ENCODE peak calls at places on chromosomes 4 and X, in seven cellular contexts. K is GM13977, G is GM10248, W is lower leg skin, Q is NB4, J is testis, N is ovary. X is an unnamed sample.

GRCh38 chr4:110344165-110344564 is 131.8 kb upstream of the ENPEP start:
- DNase-seq in K (peak), G (no peak), W (no peak), Q (peak), J (no peak), N (no peak), X (no peak)

GRCh38 chr4:95644417-95644816 is 95.6 kb upstream of the UNC5C start:
- DNase-seq in K (no peak), G (no peak), W (no peak), Q (no peak), J (no peak), N (no peak), X (no peak)

GRCh38 chr4:16788893-16789292 is 109.6 kb downstream of the LDB2 start:
- DNase-seq in K (no peak), G (no peak), W (no peak), Q (no peak), J (no peak), N (no peak), X (no peak)

GRCh38 chr4:47972181-47972580 is 44.3 kb downstream of the CNGA1 start:
- DNase-seq in K (peak), G (peak), W (no peak), Q (no peak), J (no peak), N (no peak), X (no peak)

GRCh38 chr4:182975806-182976205 is 58.6 kb upstream of the DCTD start:
- DNase-seq in K (peak), G (no peak), W (no peak), Q (peak), J (no peak), N (no peak), X (no peak)

GRCh38 chr4:105709081-105709450 is 482 bp downstream of the GSTCD start:
- DNase-seq in K (peak), G (no peak), W (no peak), Q (peak), J (peak), N (no peak), X (no peak)

GRCh38 chr4:22356996-22357596 is 158.8 kb downstream of the ADGRA3 start:
- DNase-seq in K (peak), G (peak), W (no peak), Q (peak), J (no peak), N (no peak), X (no peak)

GRCh38 chr4:145531193-145531592 is 49.5 kb downstream of the SMAD1 start:
- DNase-seq in K (no peak), G (no peak), W (no peak), Q (no peak), J (no peak), N (no peak), X (no peak)

GRCh38 chr4:9762823-9763475 is 18.5 kb upstream of the DRD5 start:
- DNase-seq in K (peak), G (peak), W (peak), Q (peak), J (peak), N (peak), X (peak)

GRCh38 chr4:114132830-114133229 is 153.4 kb upstream of the ARSJ start:
- DNase-seq in K (no peak), G (no peak), W (no peak), Q (peak), J (no peak), N (no peak), X (no peak)

GRCh38 chr4:11259837-11260236 is 168.9 kb downstream of the HS3ST1 start:
- DNase-seq in K (no peak), G (no peak), W (no peak), Q (no peak), J (no peak), N (no peak), X (no peak)

GRCh38 chr4:163107754-163108153 is 58.9 kb downstream of the NAF1 start:
- DNase-seq in K (peak), G (no peak), W (no peak), Q (peak), J (no peak), N (no peak), X (no peak)

GRCh38 chr4:3722446-3723231 is 43.5 kb upstream of the ADRA2C start:
- DNase-seq in K (no peak), G (no peak), W (no peak), Q (no peak), J (no peak), N (no peak), X (no peak)

GRCh38 chr4:98210293-98210692 is 50.9 kb upstream of the RAP1GDS1 start:
- DNase-seq in K (no peak), G (no peak), W (no peak), Q (no peak), J (no peak), N (no peak), X (no peak)

GRCh38 chr4:118086334-118086733 is 52.0 kb downstream of the NDST3 start:
- DNase-seq in K (no peak), G (no peak), W (no peak), Q (peak), J (no peak), N (no peak), X (no peak)

GRCh38 chr4:41103657-41104056 is 110.7 kb downstream of the APBB2 start:
- DNase-seq in K (no peak), G (no peak), W (no peak), Q (no peak), J (peak), N (no peak), X (no peak)

GRCh38 chrX:14095702-14096101 is 66.0 kb upstream of the GEMIN8 start:
- DNase-seq in K (peak), G (peak), W (peak), Q (peak), J (peak), N (peak), X (peak)

GRCh38 chr4:128810331-128810870 is 901 bp downstream of the JADE1 start:
- DNase-seq in K (peak), G (peak), W (peak), Q (peak), J (peak), N (peak), X (no peak)

GRCh38 chr4:40323866-40324265 is 11.3 kb upstream of the CHRNA9 start:
- DNase-seq in K (no peak), G (no peak), W (no peak), Q (no peak), J (no peak), N (no peak), X (no peak)

GRCh38 chrX:153871451-153871850 is 14.5 kb downstream of the L1CAM start:
- DNase-seq in K (no peak), G (no peak), W (no peak), Q (no peak), J (no peak), N (no peak), X (no peak)

GRCh38 chr4:64799751-64800150 is 390.5 kb upstream of the TECRL start:
- DNase-seq in K (no peak), G (no peak), W (no peak), Q (no peak), J (no peak), N (no peak), X (no peak)

GRCh38 chr4:138677651-138678202 is 337.9 kb upstream of the NOCT start:
- DNase-seq in K (peak), G (no peak), W (no peak), Q (no peak), J (no peak), N (no peak), X (no peak)

GRCh38 chrX:107729558-107730297 is 45.9 kb downstream of the TSC22D3 start:
- DNase-seq in K (no peak), G (peak), W (no peak), Q (no peak), J (no peak), N (peak), X (no peak)

GRCh38 chrX:139126493-139126892 is 404.0 kb upstream of the F9 start:
- DNase-seq in K (peak), G (peak), W (no peak), Q (peak), J (peak), N (no peak), X (peak)
- TF ChIP-seq CTCF in K (peak), G (peak), W (no peak), Q (peak), J (peak), N (no peak), X (peak)

DNA sequence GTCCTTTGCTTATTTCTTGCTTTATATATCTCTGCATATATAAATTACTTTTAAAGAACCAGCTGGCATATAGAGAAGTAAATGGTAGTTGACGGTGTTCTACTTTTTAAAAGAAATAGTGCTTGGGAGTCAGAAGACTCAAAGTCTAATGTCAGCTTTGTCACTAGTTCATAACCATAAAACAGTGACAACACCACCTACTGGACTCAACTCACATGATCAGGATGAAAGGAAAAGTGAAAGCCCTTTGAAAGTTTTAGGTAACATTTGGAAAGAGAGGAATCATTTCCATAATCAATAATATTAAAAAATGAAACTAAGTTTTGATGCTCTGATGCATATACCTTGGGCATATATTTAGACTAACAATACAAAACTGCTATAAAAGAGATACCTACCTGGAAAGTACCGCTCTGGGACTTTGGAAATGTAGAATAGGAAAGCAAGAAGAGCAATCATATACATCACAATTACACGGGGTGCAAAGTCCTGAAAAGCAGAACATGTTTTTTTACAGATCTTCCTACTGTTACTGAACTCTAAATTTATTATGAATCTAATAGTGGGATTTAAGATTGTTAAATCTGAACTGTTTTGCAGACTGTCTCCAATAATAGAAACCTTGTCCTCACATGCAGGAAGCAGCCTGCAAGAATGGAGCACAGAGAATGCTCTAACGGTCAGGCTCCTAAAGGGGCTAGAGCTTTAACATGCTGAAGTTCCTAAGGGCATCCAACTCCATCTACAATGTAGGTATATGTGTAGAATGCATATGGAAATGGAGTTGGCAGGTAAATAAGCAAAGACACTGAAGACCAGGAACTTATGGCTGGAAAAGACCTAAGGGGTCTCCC is 15.6 kb downstream of the PAQR3 start:
- DNase-seq in K (no peak), G (no peak), W (no peak), Q (peak), J (no peak), N (no peak), X (no peak)
- TF ChIP-seq CTCF in K (no peak), G (peak), W (no peak), Q (no peak), J (no peak), N (no peak), X (peak)

DNA sequence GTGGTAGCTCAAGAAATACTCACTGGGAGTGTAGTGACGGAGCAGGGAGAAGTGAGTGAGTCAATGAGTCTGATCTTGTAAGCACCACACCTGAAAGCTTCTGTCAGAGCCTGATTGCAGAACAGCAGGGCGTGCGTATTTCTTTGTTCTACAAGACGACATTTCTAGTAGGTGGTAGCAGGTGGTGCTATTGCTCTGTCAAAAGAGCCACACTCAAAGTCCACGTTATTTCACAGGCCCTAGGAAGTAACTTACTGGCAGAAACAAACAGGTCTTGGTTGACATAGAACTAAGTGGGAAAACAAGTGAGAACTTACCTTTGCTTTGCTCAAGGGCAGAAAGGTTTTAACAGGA is 46.4 kb upstream of the SPRY1 start:
- DNase-seq in K (no peak), G (no peak), W (peak), Q (peak), J (peak), N (no peak), X (no peak)
- TF ChIP-seq CTCF in K (no peak), G (no peak), W (no peak), Q (no peak), J (no peak), N (no peak), X (peak)

GRCh38 chr4:104451573-104451972 is 43.1 kb downstream of the CXXC4 start:
- DNase-seq in K (peak), G (no peak), W (no peak), Q (peak), J (peak), N (no peak), X (no peak)
- TF ChIP-seq CTCF in K (peak), G (peak), W (no peak), Q (no peak), J (peak), N (no peak), X (peak)

DNA sequence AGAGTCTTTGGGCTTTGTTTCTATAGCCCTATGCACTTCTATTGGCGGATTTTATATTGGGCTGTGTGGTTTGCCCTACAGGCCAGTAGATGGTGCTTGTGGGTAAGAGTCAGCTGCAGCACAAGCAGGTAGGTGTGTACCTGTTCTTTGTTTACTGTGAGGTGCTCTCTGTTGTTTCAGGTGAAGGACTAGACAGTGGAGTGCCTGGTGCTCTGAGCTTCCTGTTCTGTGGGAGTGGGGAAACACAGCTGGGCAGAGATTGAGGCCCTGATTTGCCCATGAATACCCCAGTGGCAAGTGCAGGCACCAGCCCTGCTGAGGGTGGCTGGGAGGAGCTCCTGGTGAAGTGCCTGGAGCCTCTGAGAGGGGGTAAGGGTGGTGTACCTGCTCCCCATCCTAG is 26.3 kb upstream of the UCP1 start:
- DNase-seq in K (no peak), G (peak), W (no peak), Q (no peak), J (peak), N (no peak), X (no peak)
- TF ChIP-seq CTCF in K (peak), G (no peak), W (no peak), Q (peak), J (no peak), N (no peak), X (peak)

DNA sequence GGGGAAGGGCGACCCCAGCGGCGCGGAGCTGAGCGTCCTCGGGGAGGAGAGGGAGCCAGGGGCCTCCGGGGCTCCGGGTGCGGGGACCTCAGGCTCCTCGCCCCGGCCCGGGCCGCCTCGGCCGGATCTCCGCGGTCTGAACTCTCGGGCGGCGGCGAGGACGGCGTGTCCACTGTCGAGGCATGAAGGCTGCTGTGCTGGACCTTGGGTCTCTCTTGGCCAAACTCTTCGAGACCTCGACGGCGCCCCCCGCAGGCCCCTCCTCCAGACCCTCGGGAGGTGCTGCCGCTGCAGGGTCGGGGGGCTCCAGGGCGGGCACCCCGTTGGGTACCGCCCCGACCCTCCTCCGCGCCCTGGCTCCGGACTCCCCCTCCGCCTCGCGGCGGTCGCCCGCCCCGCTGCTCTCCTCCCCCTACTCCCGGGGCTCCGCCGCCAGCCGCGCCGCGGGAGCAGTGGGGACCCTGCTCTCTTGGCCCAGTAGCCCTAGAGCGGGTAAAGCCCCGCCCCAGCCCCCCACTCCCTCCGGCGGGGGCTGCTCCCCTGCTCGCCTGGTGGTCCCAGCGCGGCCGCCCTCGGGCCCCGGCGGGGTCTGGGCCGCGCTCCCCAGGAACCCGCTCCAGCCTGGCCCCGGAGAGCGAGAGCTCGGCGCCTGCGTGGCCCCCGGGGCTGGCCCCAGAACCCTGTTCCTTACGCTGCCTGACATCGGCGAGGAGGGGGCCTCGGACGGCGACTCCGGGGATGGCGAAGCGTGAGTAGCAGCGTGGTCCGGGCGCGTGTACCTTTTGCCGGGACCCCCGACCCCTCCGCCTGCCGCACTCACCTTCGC is 604 bp downstream of the FAM149A start:
- DNase-seq in K (peak), G (peak), W (no peak), Q (no peak), J (peak), N (peak), X (peak)
- TF ChIP-seq CTCF in K (no peak), G (no peak), W (no peak), Q (no peak), J (no peak), N (no peak), X (peak)

GRCh38 chr4:7725951-7726350 is 213.7 kb downstream of the AFAP1 start:
- DNase-seq in K (no peak), G (no peak), W (no peak), Q (no peak), J (no peak), N (no peak), X (no peak)

GRCh38 chr4:7723625-7724024 is 216.0 kb downstream of the AFAP1 start:
- DNase-seq in K (no peak), G (no peak), W (no peak), Q (no peak), J (no peak), N (no peak), X (no peak)

GRCh38 chr4:7722716-7723115 is 216.9 kb downstream of the AFAP1 start:
- DNase-seq in K (no peak), G (no peak), W (no peak), Q (no peak), J (no peak), N (no peak), X (no peak)

GRCh38 chr4:7719354-7720174 is 220.1 kb downstream of the AFAP1 start:
- DNase-seq in K (peak), G (peak), W (no peak), Q (peak), J (peak), N (peak), X (peak)

GRCh38 chr4:7721984-7722551 is 217.6 kb downstream of the AFAP1 start:
- DNase-seq in K (no peak), G (no peak), W (no peak), Q (no peak), J (no peak), N (no peak), X (no peak)
- TF ChIP-seq CTCF in K (peak), G (no peak), W (no peak), Q (peak), J (no peak), N (no peak), X (no peak)

GRCh38 chrX:104411800-104412199 is 154.2 kb upstream of the IL1RAPL2 start:
- DNase-seq in K (no peak), G (no peak), W (no peak), Q (no peak), J (no peak), N (no peak), X (no peak)
- TF ChIP-seq CTCF in K (no peak), G (no peak), W (no peak), Q (no peak), J (no peak), N (no peak), X (no peak)

GRCh38 chr4:93157984-93158383 is 670.6 kb upstream of the ATOH1 start:
- DNase-seq in K (no peak), G (no peak), W (no peak), Q (peak), J (no peak), N (no peak), X (no peak)
- TF ChIP-seq CTCF in K (peak), G (peak), W (no peak), Q (no peak), J (no peak), N (no peak), X (peak)

GRCh38 chrX:10617186-10617963 is 3.0 kb downstream of the MID1 start:
- DNase-seq in K (no peak), G (no peak), W (no peak), Q (no peak), J (no peak), N (no peak), X (no peak)
- TF ChIP-seq CTCF in K (no peak), G (no peak), W (no peak), Q (no peak), J (no peak), N (no peak), X (no peak)